ENCODE peak calls at places on chromosomes 1 and 21, in four cellular contexts. V, R, G and Q are unnamed samples.

GRCh38 chr1:39500862-39501389 is 9.5 kb downstream of the BMP8A start:
- DNase-seq in V (peak; percentile 19), R (no peak), G (no peak), Q (no peak)

GRCh38 chr1:158806909-158807601 is 24.1 kb upstream of the MNDA start:
- DNase-seq in V (no peak), R (no peak), G (no peak), Q (no peak)

GRCh38 chr1:225819346-225820192 is 9.6 kb downstream of the EPHX1 start:
- DNase-seq in V (no peak), R (no peak), G (peak; percentile 51), Q (no peak)

GRCh38 chr1:156376146-156376545 is 7.1 kb downstream of the RHBG start:
- DNase-seq in V (peak; percentile 77), R (peak; percentile 9), G (no peak), Q (no peak)

GRCh38 chr21:25813917-25814316 is 79.1 kb downstream of the GABPA start:
- DNase-seq in V (no peak), R (no peak), G (no peak), Q (no peak)

GRCh38 chr1:204258213-204259115 is 44.7 kb upstream of the GOLT1A start:
- DNase-seq in V (peak; percentile 78), R (peak; percentile 69), G (no peak), Q (peak; percentile 70)

GRCh38 chr1:2931722-2932401 is 89.4 kb upstream of the ACTRT2 start:
- DNase-seq in V (no peak), R (no peak), G (no peak), Q (no peak)

GRCh38 chr1:146036990-146037646 is 15.6 kb upstream of the HJV start:
- DNase-seq in V (peak; percentile 91), R (peak; percentile 94), G (peak; percentile 89), Q (peak; percentile 79)

GRCh38 chr1:171879556-171879955 is 38.3 kb downstream of the DNM3 start:
- DNase-seq in V (no peak), R (no peak), G (no peak), Q (no peak)

GRCh38 chr1:206766251-206766856 is 4.2 kb upstream of the IL19 start:
- DNase-seq in V (peak; percentile 72), R (peak; percentile 74), G (peak; percentile 78), Q (peak; percentile 49)

GRCh38 chr1:83994111-83994510 is 4.8 kb downstream of the TTLL7 start:
- DNase-seq in V (no peak), R (no peak), G (no peak), Q (no peak)

GRCh38 chr1:152912900-152913299 is 4.6 kb downstream of the IVL start:
- DNase-seq in V (no peak), R (no peak), G (no peak), Q (no peak)

GRCh38 chr1:33348676-33349080 is 27.8 kb upstream of the A3GALT2 start:
- DNase-seq in V (peak; percentile 46), R (peak; percentile 30), G (no peak), Q (no peak)

GRCh38 chr21:15210235-15210678 is 145.5 kb upstream of the NRIP1 start:
- DNase-seq in V (peak; percentile 66), R (peak; percentile 82), G (no peak), Q (no peak)

GRCh38 chr1:61992257-61992656 is 202.4 kb upstream of the L1TD1 start:
- DNase-seq in V (no peak), R (no peak), G (no peak), Q (no peak)

GRCh38 chr21:15029077-15029476 is 35.7 kb downstream of the NRIP1 start:
- DNase-seq in V (no peak), R (no peak), G (no peak), Q (no peak)

GRCh38 chr1:16617101-16617727 is 3.9 kb upstream of the NBPF1 start:
- DNase-seq in V (no peak), R (no peak), G (peak; percentile 73), Q (peak; percentile 37)

GRCh38 chr1:234874291-234875288 is 254.0 kb downstream of the TOMM20 start:
- DNase-seq in V (peak; percentile 38), R (no peak), G (no peak), Q (no peak)

GRCh38 chr1:50481142-50481736 is 58.0 kb upstream of the DMRTA2 start:
- DNase-seq in V (no peak), R (no peak), G (no peak), Q (no peak)

GRCh38 chr1:224632921-224633321 is 16.8 kb downstream of the CNIH3 start:
- DNase-seq in V (peak; percentile 23), R (no peak), G (no peak), Q (no peak)

GRCh38 chr1:1157426-1157913 is 16.2 kb upstream of the TTLL10 start:
- DNase-seq in V (peak; percentile 90), R (peak; percentile 87), G (peak; percentile 92), Q (peak; percentile 95)

GRCh38 chr1:10637400-10637799 is 159.0 kb downstream of the CASZ1 start:
- DNase-seq in V (no peak), R (no peak), G (no peak), Q (no peak)

GRCh38 chr1:10640079-10640578 is 156.3 kb downstream of the CASZ1 start:
- DNase-seq in V (no peak), R (no peak), G (no peak), Q (peak; percentile 19)

GRCh38 chr1:10637833-10638558 is 158.4 kb downstream of the CASZ1 start:
- DNase-seq in V (no peak), R (no peak), G (no peak), Q (no peak)

GRCh38 chr1:10639301-10640078 is 157.0 kb downstream of the CASZ1 start:
- DNase-seq in V (no peak), R (no peak), G (no peak), Q (no peak)

GRCh38 chr1:10638559-10639300 is 157.7 kb downstream of the CASZ1 start:
- DNase-seq in V (no peak), R (no peak), G (no peak), Q (no peak)
- H3K4me3 ChIP-seq in V (no peak overlapping the region), R (peak overlapping the region; percentile 22), G (peak overlapping the region; percentile 30), Q (no peak overlapping the region)

GRCh38 chr21:31343030-31343510 is 991 bp downstream of the TIAM1 start:
- DNase-seq in V (peak; percentile 11), R (no peak), G (no peak), Q (no peak)
- H3K4me3 ChIP-seq in V (peak overlapping the region; percentile 86), R (peak overlapping the region; percentile 47), G (no peak overlapping the region), Q (no peak overlapping the region)

DNA sequence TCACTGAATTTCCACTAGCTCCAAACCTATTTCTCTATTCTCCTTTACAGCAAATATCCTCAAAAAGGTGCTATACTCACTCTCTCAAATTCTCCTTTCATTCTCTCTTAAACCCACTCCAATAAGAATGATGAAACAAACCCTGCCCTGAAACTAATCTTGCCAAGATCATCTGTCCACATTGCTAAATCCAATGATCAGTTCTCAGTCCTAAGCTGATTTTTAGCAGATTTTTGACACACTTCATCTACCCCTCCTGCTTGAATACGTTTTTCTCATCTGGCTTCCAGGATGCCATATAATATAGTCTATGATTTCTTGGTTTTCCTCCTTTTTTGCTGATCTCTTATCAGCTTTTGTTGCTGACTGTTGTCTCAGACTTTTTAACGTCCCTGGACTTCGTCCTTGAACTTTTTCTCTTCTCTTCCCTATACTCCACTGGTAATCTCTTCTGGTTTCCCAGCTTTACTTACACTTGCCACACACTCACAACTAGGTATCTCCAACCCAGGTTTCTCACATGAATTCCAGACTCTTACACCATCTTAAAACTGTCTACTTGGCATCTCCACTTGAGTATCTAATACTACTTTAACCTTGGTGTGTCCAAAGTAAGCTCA is 35.3 kb downstream of the RERE start:
- DNase-seq in V (no peak), R (no peak), G (no peak), Q (no peak)
- H3K4me3 ChIP-seq in V (no peak overlapping the region), R (no peak overlapping the region), G (no peak overlapping the region), Q (no peak overlapping the region)

DNA sequence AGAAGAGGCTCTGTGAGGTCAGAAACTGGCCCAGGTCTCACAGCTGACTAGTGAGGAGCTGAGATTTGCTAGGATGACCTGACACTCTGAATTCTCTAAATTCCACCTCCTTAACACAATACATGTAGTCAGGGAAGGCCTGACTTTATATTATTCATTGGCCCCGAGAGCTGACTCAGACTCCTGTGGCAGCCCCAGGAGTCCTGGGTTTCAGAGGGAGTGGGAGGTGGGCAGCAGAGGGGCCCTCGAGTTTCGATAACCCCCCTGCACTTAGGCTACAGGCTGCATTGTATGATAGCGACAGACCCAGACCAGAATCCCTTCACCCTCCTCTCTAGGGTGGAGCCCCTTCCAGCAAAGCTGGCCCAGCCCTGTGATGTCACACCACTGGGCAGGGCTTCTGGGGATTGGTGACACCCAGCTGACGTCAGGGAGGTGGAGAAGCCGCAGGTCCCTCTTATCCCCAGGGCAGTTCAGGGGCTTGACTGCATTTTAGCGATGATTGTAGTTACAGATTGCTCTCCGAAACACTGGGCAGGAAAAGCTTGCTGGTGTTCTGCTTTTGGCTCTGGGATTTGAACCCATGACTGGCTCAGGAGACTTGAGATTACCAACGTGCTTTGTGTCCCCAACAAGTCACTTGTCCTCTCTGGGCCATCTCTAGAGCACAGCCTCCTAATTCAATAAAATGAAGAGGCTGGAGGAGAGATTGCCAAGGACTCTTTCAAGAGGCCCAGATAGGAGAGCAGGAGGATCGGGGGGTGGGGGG is 17.0 kb upstream of the GPR37L1 start:
- DNase-seq in V (peak; percentile 81), R (peak; percentile 40), G (no peak), Q (peak; percentile 93)
- H3K4me3 ChIP-seq in V (no peak overlapping the region), R (no peak overlapping the region), G (no peak overlapping the region), Q (no peak overlapping the region)

GRCh38 chr1:115840615-115841460 is at the start of gene NHLH2:
- DNase-seq in V (no peak), R (no peak), G (no peak), Q (no peak)
- H3K4me3 ChIP-seq in V (no peak within 1 kb of the TSS), R (no peak within 1 kb of the TSS), G (no peak within 1 kb of the TSS), Q (no peak within 1 kb of the TSS)